ENCODE peak calls at places on chromosomes 5 and 9, in six cellular contexts. One of them, this sample, is unnamed.

GRCh38 chr5:159133041-159133741 is 33.5 kb upstream of the EBF1 start:
- DNase-seq in GM04503: peak
- DNase-seq in foreskin melanocyte: peak
- DNase-seq in naive thymus-derived CD8-positive, alpha-beta T cell: peak
- DNase-seq in sigmoid colon: no peak
- DNase-seq in RKO: peak
- DNase-seq in this sample: peak

GRCh38 chr5:59231221-59231931 is 648.5 kb downstream of the RAB3C start:
- DNase-seq in naive thymus-derived CD8-positive, alpha-beta T cell: no peak
- DNase-seq in RKO: no peak
- DNase-seq in sigmoid colon: no peak
- DNase-seq in foreskin melanocyte: no peak
- DNase-seq in GM04503: no peak
- DNase-seq in this sample: no peak

GRCh38 chr5:41338276-41338675 is 124.9 kb upstream of the C6 start:
- DNase-seq in sigmoid colon: no peak
- DNase-seq in RKO: no peak
- DNase-seq in GM04503: no peak
- DNase-seq in naive thymus-derived CD8-positive, alpha-beta T cell: no peak
- DNase-seq in foreskin melanocyte: no peak
- DNase-seq in this sample: no peak

GRCh38 chr5:56696900-56697299 is 118.4 kb upstream of the MAP3K1 start:
- DNase-seq in RKO: no peak
- DNase-seq in GM04503: no peak
- DNase-seq in naive thymus-derived CD8-positive, alpha-beta T cell: no peak
- DNase-seq in sigmoid colon: no peak
- DNase-seq in foreskin melanocyte: no peak
- DNase-seq in this sample: no peak

GRCh38 chr5:133319905-133320520 is 268.2 kb downstream of the HSPA4 start:
- DNase-seq in naive thymus-derived CD8-positive, alpha-beta T cell: no peak
- DNase-seq in foreskin melanocyte: no peak
- DNase-seq in GM04503: no peak
- DNase-seq in sigmoid colon: no peak
- DNase-seq in RKO: no peak
- DNase-seq in this sample: no peak

GRCh38 chr9:93598647-93599241 is 22.4 kb downstream of the PHF2 start:
- DNase-seq in sigmoid colon: no peak
- DNase-seq in RKO: no peak
- DNase-seq in foreskin melanocyte: no peak
- DNase-seq in GM04503: no peak
- DNase-seq in naive thymus-derived CD8-positive, alpha-beta T cell: peak
- DNase-seq in this sample: no peak

GRCh38 chr5:89954901-89955300 is 454.7 kb downstream of the CETN3 start:
- DNase-seq in sigmoid colon: no peak
- DNase-seq in GM04503: no peak
- DNase-seq in RKO: no peak
- DNase-seq in naive thymus-derived CD8-positive, alpha-beta T cell: no peak
- DNase-seq in foreskin melanocyte: no peak
- DNase-seq in this sample: no peak

GRCh38 chr9:16921855-16922254 is 51.4 kb upstream of the BNC2 start:
- DNase-seq in RKO: peak
- DNase-seq in sigmoid colon: no peak
- DNase-seq in GM04503: no peak
- DNase-seq in naive thymus-derived CD8-positive, alpha-beta T cell: no peak
- DNase-seq in foreskin melanocyte: no peak
- DNase-seq in this sample: no peak

GRCh38 chr5:60701317-60701988 is 1.5 kb upstream of the DEPDC1B start:
- DNase-seq in sigmoid colon: no peak
- DNase-seq in RKO: no peak
- DNase-seq in GM04503: no peak
- DNase-seq in foreskin melanocyte: no peak
- DNase-seq in naive thymus-derived CD8-positive, alpha-beta T cell: peak
- DNase-seq in this sample: no peak

GRCh38 chr5:173247050-173247449 is 12.0 kb upstream of the NKX2-5 start:
- DNase-seq in foreskin melanocyte: no peak
- DNase-seq in GM04503: no peak
- DNase-seq in naive thymus-derived CD8-positive, alpha-beta T cell: no peak
- DNase-seq in RKO: no peak
- DNase-seq in sigmoid colon: no peak
- DNase-seq in this sample: no peak

GRCh38 chr9:89794918-89795317 is 190.1 kb downstream of the GADD45G start:
- DNase-seq in RKO: no peak
- DNase-seq in sigmoid colon: peak
- DNase-seq in foreskin melanocyte: no peak
- DNase-seq in naive thymus-derived CD8-positive, alpha-beta T cell: no peak
- DNase-seq in GM04503: no peak
- DNase-seq in this sample: no peak

GRCh38 chr9:124480621-124480981 is 26.6 kb downstream of the NR5A1 start:
- DNase-seq in sigmoid colon: no peak
- DNase-seq in GM04503: no peak
- DNase-seq in naive thymus-derived CD8-positive, alpha-beta T cell: no peak
- DNase-seq in foreskin melanocyte: no peak
- DNase-seq in RKO: no peak
- DNase-seq in this sample: no peak

GRCh38 chr9:130927995-130928900 is 10.8 kb downstream of the FIBCD1 start:
- DNase-seq in foreskin melanocyte: no peak
- DNase-seq in GM04503: no peak
- DNase-seq in sigmoid colon: no peak
- DNase-seq in RKO: peak
- DNase-seq in naive thymus-derived CD8-positive, alpha-beta T cell: no peak
- DNase-seq in this sample: no peak

GRCh38 chr9:123329329-123329955 is 26.6 kb upstream of the CRB2 start:
- DNase-seq in naive thymus-derived CD8-positive, alpha-beta T cell: no peak
- DNase-seq in foreskin melanocyte: no peak
- DNase-seq in RKO: peak
- DNase-seq in sigmoid colon: no peak
- DNase-seq in GM04503: no peak
- DNase-seq in this sample: no peak

GRCh38 chr5:885529-885928 is 7.1 kb downstream of the BRD9 start:
- DNase-seq in naive thymus-derived CD8-positive, alpha-beta T cell: no peak
- DNase-seq in RKO: no peak
- DNase-seq in sigmoid colon: peak
- DNase-seq in GM04503: no peak
- DNase-seq in foreskin melanocyte: no peak
- DNase-seq in this sample: no peak

GRCh38 chr5:96113170-96113939 is 151.7 kb upstream of the ELL2 start:
- DNase-seq in RKO: peak
- DNase-seq in GM04503: no peak
- DNase-seq in sigmoid colon: no peak
- DNase-seq in naive thymus-derived CD8-positive, alpha-beta T cell: no peak
- DNase-seq in foreskin melanocyte: no peak
- DNase-seq in this sample: no peak

GRCh38 chr5:159788835-159789331 is 127.4 kb upstream of the ADRA1B start:
- DNase-seq in naive thymus-derived CD8-positive, alpha-beta T cell: no peak
- DNase-seq in RKO: no peak
- DNase-seq in foreskin melanocyte: no peak
- DNase-seq in sigmoid colon: no peak
- DNase-seq in GM04503: no peak
- DNase-seq in this sample: no peak

GRCh38 chr5:138467711-138468132 is 2.4 kb downstream of the EGR1 start:
- DNase-seq in GM04503: no peak
- DNase-seq in sigmoid colon: no peak
- DNase-seq in RKO: peak
- DNase-seq in foreskin melanocyte: no peak
- DNase-seq in naive thymus-derived CD8-positive, alpha-beta T cell: no peak
- DNase-seq in this sample: no peak

GRCh38 chr5:56763711-56764466 is 51.5 kb upstream of the MAP3K1 start:
- DNase-seq in RKO: no peak
- DNase-seq in sigmoid colon: no peak
- DNase-seq in GM04503: peak
- DNase-seq in foreskin melanocyte: peak
- DNase-seq in naive thymus-derived CD8-positive, alpha-beta T cell: no peak
- DNase-seq in this sample: peak

GRCh38 chr5:168425997-168426863 is 60.0 kb upstream of the RARS1 start:
- DNase-seq in sigmoid colon: no peak
- DNase-seq in GM04503: no peak
- DNase-seq in RKO: no peak
- DNase-seq in foreskin melanocyte: no peak
- DNase-seq in naive thymus-derived CD8-positive, alpha-beta T cell: no peak
- DNase-seq in this sample: no peak

This sample was measured in B cell.